ENCODE peak calls at places on chromosomes 7 and 10, in six cellular contexts. One of them, this sample, is unnamed.

GRCh38 chr10:3692331-3692860 is 92.6 kb downstream of the KLF6 start:
- DNase-seq in AG09309: no peak
- DNase-seq in NCI-H524: no peak
- DNase-seq in stimulated activated CD4-positive, alpha-beta T cell treated with anti-CD3 and anti-CD28 coated beads, Interleukin-1b, Interleukin-23, amount 100 ng/mL, for 1 hour: no peak
- DNase-seq in AG20443: no peak
- DNase-seq in NCI-H1436 treated with DMSO at 0.1 percent for 48 hours: no peak
- DNase-seq in this sample: no peak

GRCh38 chr10:118106426-118106825 is 59.7 kb upstream of the RAB11FIP2 start:
- DNase-seq in AG09309: no peak
- DNase-seq in NCI-H524: no peak
- DNase-seq in stimulated activated CD4-positive, alpha-beta T cell treated with anti-CD3 and anti-CD28 coated beads, Interleukin-1b, Interleukin-23, amount 100 ng/mL, for 1 hour: no peak
- DNase-seq in AG20443: peak
- DNase-seq in NCI-H1436 treated with DMSO at 0.1 percent for 48 hours: no peak
- DNase-seq in this sample: no peak

GRCh38 chr10:97532935-97533671 is 34.4 kb downstream of the UBTD1 start:
- DNase-seq in AG09309: no peak
- DNase-seq in NCI-H524: no peak
- DNase-seq in stimulated activated CD4-positive, alpha-beta T cell treated with anti-CD3 and anti-CD28 coated beads, Interleukin-1b, Interleukin-23, amount 100 ng/mL, for 1 hour: no peak
- DNase-seq in AG20443: no peak
- DNase-seq in NCI-H1436 treated with DMSO at 0.1 percent for 48 hours: no peak
- DNase-seq in this sample: no peak

GRCh38 chr7:24912874-24913514 is 67.0 kb downstream of the OSBPL3 start:
- DNase-seq in AG09309: no peak
- DNase-seq in NCI-H524: no peak
- DNase-seq in stimulated activated CD4-positive, alpha-beta T cell treated with anti-CD3 and anti-CD28 coated beads, Interleukin-1b, Interleukin-23, amount 100 ng/mL, for 1 hour: no peak
- DNase-seq in AG20443: no peak
- DNase-seq in NCI-H1436 treated with DMSO at 0.1 percent for 48 hours: no peak
- DNase-seq in this sample: no peak

GRCh38 chr7:73528204-73528603 is 6.1 kb upstream of the BAZ1B start:
- DNase-seq in AG09309: no peak
- DNase-seq in NCI-H524: no peak
- DNase-seq in stimulated activated CD4-positive, alpha-beta T cell treated with anti-CD3 and anti-CD28 coated beads, Interleukin-1b, Interleukin-23, amount 100 ng/mL, for 1 hour: no peak
- DNase-seq in AG20443: no peak
- DNase-seq in NCI-H1436 treated with DMSO at 0.1 percent for 48 hours: no peak
- DNase-seq in this sample: no peak

GRCh38 chr10:70499829-70500167 is 21.2 kb downstream of the PALD1 start:
- DNase-seq in AG09309: no peak
- DNase-seq in NCI-H524: no peak
- DNase-seq in stimulated activated CD4-positive, alpha-beta T cell treated with anti-CD3 and anti-CD28 coated beads, Interleukin-1b, Interleukin-23, amount 100 ng/mL, for 1 hour: no peak
- DNase-seq in AG20443: no peak
- DNase-seq in NCI-H1436 treated with DMSO at 0.1 percent for 48 hours: no peak
- DNase-seq in this sample: no peak

GRCh38 chr10:103833731-103834365 is 21.5 kb downstream of the SH3PXD2A start:
- DNase-seq in AG09309: no peak
- DNase-seq in NCI-H524: no peak
- DNase-seq in stimulated activated CD4-positive, alpha-beta T cell treated with anti-CD3 and anti-CD28 coated beads, Interleukin-1b, Interleukin-23, amount 100 ng/mL, for 1 hour: no peak
- DNase-seq in AG20443: no peak
- DNase-seq in NCI-H1436 treated with DMSO at 0.1 percent for 48 hours: no peak
- DNase-seq in this sample: no peak

GRCh38 chr10:44293842-44294241 is 91.1 kb downstream of the CXCL12 start:
- DNase-seq in AG09309: peak
- DNase-seq in NCI-H524: no peak
- DNase-seq in stimulated activated CD4-positive, alpha-beta T cell treated with anti-CD3 and anti-CD28 coated beads, Interleukin-1b, Interleukin-23, amount 100 ng/mL, for 1 hour: no peak
- DNase-seq in AG20443: peak
- DNase-seq in NCI-H1436 treated with DMSO at 0.1 percent for 48 hours: no peak
- DNase-seq in this sample: no peak

GRCh38 chr10:132421377-132422168 is 24.6 kb downstream of the PWWP2B start:
- DNase-seq in AG09309: no peak
- DNase-seq in NCI-H524: no peak
- DNase-seq in stimulated activated CD4-positive, alpha-beta T cell treated with anti-CD3 and anti-CD28 coated beads, Interleukin-1b, Interleukin-23, amount 100 ng/mL, for 1 hour: no peak
- DNase-seq in AG20443: peak
- DNase-seq in NCI-H1436 treated with DMSO at 0.1 percent for 48 hours: no peak
- DNase-seq in this sample: no peak

GRCh38 chr7:134707663-134708383 is 61.2 kb downstream of the BPGM start:
- DNase-seq in AG09309: no peak
- DNase-seq in NCI-H524: no peak
- DNase-seq in stimulated activated CD4-positive, alpha-beta T cell treated with anti-CD3 and anti-CD28 coated beads, Interleukin-1b, Interleukin-23, amount 100 ng/mL, for 1 hour: no peak
- DNase-seq in AG20443: no peak
- DNase-seq in NCI-H1436 treated with DMSO at 0.1 percent for 48 hours: no peak
- DNase-seq in this sample: no peak

GRCh38 chr10:58115218-58116050 is 152.3 kb downstream of the IPMK start:
- DNase-seq in AG09309: no peak
- DNase-seq in NCI-H524: no peak
- DNase-seq in stimulated activated CD4-positive, alpha-beta T cell treated with anti-CD3 and anti-CD28 coated beads, Interleukin-1b, Interleukin-23, amount 100 ng/mL, for 1 hour: no peak
- DNase-seq in AG20443: no peak
- DNase-seq in NCI-H1436 treated with DMSO at 0.1 percent for 48 hours: no peak
- DNase-seq in this sample: no peak

GRCh38 chr7:139675127-139676110 is 102.4 kb downstream of the HIPK2 start:
- DNase-seq in AG09309: no peak
- DNase-seq in NCI-H524: no peak
- DNase-seq in stimulated activated CD4-positive, alpha-beta T cell treated with anti-CD3 and anti-CD28 coated beads, Interleukin-1b, Interleukin-23, amount 100 ng/mL, for 1 hour: no peak
- DNase-seq in AG20443: peak
- DNase-seq in NCI-H1436 treated with DMSO at 0.1 percent for 48 hours: no peak
- DNase-seq in this sample: no peak

GRCh38 chr7:112204776-112205347 is 1.3 kb downstream of the DOCK4 start:
- DNase-seq in AG09309: no peak
- DNase-seq in NCI-H524: no peak
- DNase-seq in stimulated activated CD4-positive, alpha-beta T cell treated with anti-CD3 and anti-CD28 coated beads, Interleukin-1b, Interleukin-23, amount 100 ng/mL, for 1 hour: no peak
- DNase-seq in AG20443: no peak
- DNase-seq in NCI-H1436 treated with DMSO at 0.1 percent for 48 hours: no peak
- DNase-seq in this sample: no peak

GRCh38 chr7:1713502-1714484 is 43.7 kb downstream of the ELFN1 start:
- DNase-seq in AG09309: no peak
- DNase-seq in NCI-H524: peak
- DNase-seq in stimulated activated CD4-positive, alpha-beta T cell treated with anti-CD3 and anti-CD28 coated beads, Interleukin-1b, Interleukin-23, amount 100 ng/mL, for 1 hour: no peak
- DNase-seq in AG20443: no peak
- DNase-seq in NCI-H1436 treated with DMSO at 0.1 percent for 48 hours: no peak
- DNase-seq in this sample: no peak

GRCh38 chr7:71414490-71414889 is 282.5 kb downstream of the GALNT17 start:
- DNase-seq in AG09309: no peak
- DNase-seq in NCI-H524: no peak
- DNase-seq in stimulated activated CD4-positive, alpha-beta T cell treated with anti-CD3 and anti-CD28 coated beads, Interleukin-1b, Interleukin-23, amount 100 ng/mL, for 1 hour: no peak
- DNase-seq in AG20443: no peak
- DNase-seq in NCI-H1436 treated with DMSO at 0.1 percent for 48 hours: no peak
- DNase-seq in this sample: no peak

GRCh38 chr7:69937097-69937496 is 338.8 kb downstream of the AUTS2 start:
- DNase-seq in AG09309: no peak
- DNase-seq in NCI-H524: peak
- DNase-seq in stimulated activated CD4-positive, alpha-beta T cell treated with anti-CD3 and anti-CD28 coated beads, Interleukin-1b, Interleukin-23, amount 100 ng/mL, for 1 hour: no peak
- DNase-seq in AG20443: no peak
- DNase-seq in NCI-H1436 treated with DMSO at 0.1 percent for 48 hours: no peak
- DNase-seq in this sample: no peak

GRCh38 chr7:111096997-111097396 is 6.1 kb downstream of the LRRN3 start:
- DNase-seq in AG09309: no peak
- DNase-seq in NCI-H524: no peak
- DNase-seq in stimulated activated CD4-positive, alpha-beta T cell treated with anti-CD3 and anti-CD28 coated beads, Interleukin-1b, Interleukin-23, amount 100 ng/mL, for 1 hour: no peak
- DNase-seq in AG20443: no peak
- DNase-seq in NCI-H1436 treated with DMSO at 0.1 percent for 48 hours: no peak
- DNase-seq in this sample: no peak

GRCh38 chr7:155804897-155805825 is 7.1 kb downstream of the SHH start:
- DNase-seq in AG09309: no peak
- DNase-seq in NCI-H524: peak
- DNase-seq in stimulated activated CD4-positive, alpha-beta T cell treated with anti-CD3 and anti-CD28 coated beads, Interleukin-1b, Interleukin-23, amount 100 ng/mL, for 1 hour: peak
- DNase-seq in AG20443: peak
- DNase-seq in NCI-H1436 treated with DMSO at 0.1 percent for 48 hours: no peak
- DNase-seq in this sample: no peak

GRCh38 chr7:53800746-53801145 is 741.4 kb upstream of the VSTM2A start:
- DNase-seq in AG09309: no peak
- DNase-seq in NCI-H524: no peak
- DNase-seq in stimulated activated CD4-positive, alpha-beta T cell treated with anti-CD3 and anti-CD28 coated beads, Interleukin-1b, Interleukin-23, amount 100 ng/mL, for 1 hour: no peak
- DNase-seq in AG20443: no peak
- DNase-seq in NCI-H1436 treated with DMSO at 0.1 percent for 48 hours: no peak
- DNase-seq in this sample: no peak

GRCh38 chr7:2982831-2983230 is 60.8 kb downstream of the CARD11 start:
- DNase-seq in AG09309: no peak
- DNase-seq in NCI-H524: no peak
- DNase-seq in stimulated activated CD4-positive, alpha-beta T cell treated with anti-CD3 and anti-CD28 coated beads, Interleukin-1b, Interleukin-23, amount 100 ng/mL, for 1 hour: peak
- DNase-seq in AG20443: peak
- DNase-seq in NCI-H1436 treated with DMSO at 0.1 percent for 48 hours: no peak
- DNase-seq in this sample: no peak

GRCh38 chr7:42359946-42360345 is 122.9 kb upstream of the GLI3 start:
- DNase-seq in AG09309: peak
- DNase-seq in NCI-H524: no peak
- DNase-seq in stimulated activated CD4-positive, alpha-beta T cell treated with anti-CD3 and anti-CD28 coated beads, Interleukin-1b, Interleukin-23, amount 100 ng/mL, for 1 hour: no peak
- DNase-seq in AG20443: no peak
- DNase-seq in NCI-H1436 treated with DMSO at 0.1 percent for 48 hours: no peak
- DNase-seq in this sample: no peak

GRCh38 chr7:130966246-130967009 is 232.4 kb upstream of the KLF14 start:
- DNase-seq in AG09309: no peak
- DNase-seq in NCI-H524: no peak
- DNase-seq in stimulated activated CD4-positive, alpha-beta T cell treated with anti-CD3 and anti-CD28 coated beads, Interleukin-1b, Interleukin-23, amount 100 ng/mL, for 1 hour: no peak
- DNase-seq in AG20443: peak
- DNase-seq in NCI-H1436 treated with DMSO at 0.1 percent for 48 hours: no peak
- DNase-seq in this sample: no peak

GRCh38 chr10:119502618-119503155 is 39.8 kb downstream of the RGS10 start:
- DNase-seq in AG09309: no peak
- DNase-seq in NCI-H524: no peak
- DNase-seq in stimulated activated CD4-positive, alpha-beta T cell treated with anti-CD3 and anti-CD28 coated beads, Interleukin-1b, Interleukin-23, amount 100 ng/mL, for 1 hour: no peak
- DNase-seq in AG20443: no peak
- DNase-seq in NCI-H1436 treated with DMSO at 0.1 percent for 48 hours: no peak
- DNase-seq in this sample: no peak

GRCh38 chr7:45187089-45187945 is 29.7 kb downstream of the RAMP3 start:
- DNase-seq in AG09309: no peak
- DNase-seq in NCI-H524: no peak
- DNase-seq in stimulated activated CD4-positive, alpha-beta T cell treated with anti-CD3 and anti-CD28 coated beads, Interleukin-1b, Interleukin-23, amount 100 ng/mL, for 1 hour: no peak
- DNase-seq in AG20443: peak
- DNase-seq in NCI-H1436 treated with DMSO at 0.1 percent for 48 hours: no peak
- DNase-seq in this sample: no peak

GRCh38 chr7:148979827-148980226 is 48.5 kb downstream of the PDIA4 start:
- DNase-seq in AG09309: no peak
- DNase-seq in NCI-H524: no peak
- DNase-seq in stimulated activated CD4-positive, alpha-beta T cell treated with anti-CD3 and anti-CD28 coated beads, Interleukin-1b, Interleukin-23, amount 100 ng/mL, for 1 hour: no peak
- DNase-seq in AG20443: no peak
- DNase-seq in NCI-H1436 treated with DMSO at 0.1 percent for 48 hours: no peak
- DNase-seq in this sample: no peak

GRCh38 chr7:106070201-106070551 is 41.9 kb downstream of the SYPL1 start:
- DNase-seq in AG09309: no peak
- DNase-seq in NCI-H524: no peak
- DNase-seq in stimulated activated CD4-positive, alpha-beta T cell treated with anti-CD3 and anti-CD28 coated beads, Interleukin-1b, Interleukin-23, amount 100 ng/mL, for 1 hour: no peak
- DNase-seq in AG20443: no peak
- DNase-seq in NCI-H1436 treated with DMSO at 0.1 percent for 48 hours: no peak
- DNase-seq in this sample: no peak

GRCh38 chr7:219581-220150 is 27.3 kb downstream of the FAM20C start:
- DNase-seq in AG09309: no peak
- DNase-seq in NCI-H524: no peak
- DNase-seq in stimulated activated CD4-positive, alpha-beta T cell treated with anti-CD3 and anti-CD28 coated beads, Interleukin-1b, Interleukin-23, amount 100 ng/mL, for 1 hour: no peak
- DNase-seq in AG20443: no peak
- DNase-seq in NCI-H1436 treated with DMSO at 0.1 percent for 48 hours: no peak
- DNase-seq in this sample: no peak

GRCh38 chr10:106795619-106796018 is 368.9 kb downstream of the SORCS1 start:
- DNase-seq in AG09309: no peak
- DNase-seq in NCI-H524: no peak
- DNase-seq in stimulated activated CD4-positive, alpha-beta T cell treated with anti-CD3 and anti-CD28 coated beads, Interleukin-1b, Interleukin-23, amount 100 ng/mL, for 1 hour: no peak
- DNase-seq in AG20443: no peak
- DNase-seq in NCI-H1436 treated with DMSO at 0.1 percent for 48 hours: no peak
- DNase-seq in this sample: no peak

GRCh38 chr10:75612904-75613684 is 181.7 kb downstream of the LRMDA start:
- DNase-seq in AG09309: no peak
- DNase-seq in NCI-H524: no peak
- DNase-seq in stimulated activated CD4-positive, alpha-beta T cell treated with anti-CD3 and anti-CD28 coated beads, Interleukin-1b, Interleukin-23, amount 100 ng/mL, for 1 hour: no peak
- DNase-seq in AG20443: peak
- DNase-seq in NCI-H1436 treated with DMSO at 0.1 percent for 48 hours: no peak
- DNase-seq in this sample: no peak

GRCh38 chr10:77631241-77631640 is 6.4 kb downstream of the KCNMA1 start:
- DNase-seq in AG09309: no peak
- DNase-seq in NCI-H524: no peak
- DNase-seq in stimulated activated CD4-positive, alpha-beta T cell treated with anti-CD3 and anti-CD28 coated beads, Interleukin-1b, Interleukin-23, amount 100 ng/mL, for 1 hour: no peak
- DNase-seq in AG20443: no peak
- DNase-seq in NCI-H1436 treated with DMSO at 0.1 percent for 48 hours: no peak
- DNase-seq in this sample: no peak

GRCh38 chr7:149624006-149624405 is 126.4 kb upstream of the ZNF746 start:
- DNase-seq in AG09309: no peak
- DNase-seq in NCI-H524: no peak
- DNase-seq in stimulated activated CD4-positive, alpha-beta T cell treated with anti-CD3 and anti-CD28 coated beads, Interleukin-1b, Interleukin-23, amount 100 ng/mL, for 1 hour: peak
- DNase-seq in AG20443: peak
- DNase-seq in NCI-H1436 treated with DMSO at 0.1 percent for 48 hours: no peak
- DNase-seq in this sample: no peak

GRCh38 chr7:79282882-79283602 is 170.4 kb downstream of the MAGI2 start:
- DNase-seq in AG09309: peak
- DNase-seq in NCI-H524: peak
- DNase-seq in stimulated activated CD4-positive, alpha-beta T cell treated with anti-CD3 and anti-CD28 coated beads, Interleukin-1b, Interleukin-23, amount 100 ng/mL, for 1 hour: no peak
- DNase-seq in AG20443: peak
- DNase-seq in NCI-H1436 treated with DMSO at 0.1 percent for 48 hours: no peak
- DNase-seq in this sample: no peak

GRCh38 chr10:103884681-103885139 is 29.3 kb upstream of the SH3PXD2A start:
- DNase-seq in AG09309: no peak
- DNase-seq in NCI-H524: no peak
- DNase-seq in stimulated activated CD4-positive, alpha-beta T cell treated with anti-CD3 and anti-CD28 coated beads, Interleukin-1b, Interleukin-23, amount 100 ng/mL, for 1 hour: no peak
- DNase-seq in AG20443: peak
- DNase-seq in NCI-H1436 treated with DMSO at 0.1 percent for 48 hours: no peak
- DNase-seq in this sample: no peak

GRCh38 chr10:12656518-12657142 is 307.3 kb downstream of the CAMK1D start:
- DNase-seq in AG09309: peak
- DNase-seq in NCI-H524: no peak
- DNase-seq in stimulated activated CD4-positive, alpha-beta T cell treated with anti-CD3 and anti-CD28 coated beads, Interleukin-1b, Interleukin-23, amount 100 ng/mL, for 1 hour: no peak
- DNase-seq in AG20443: peak
- DNase-seq in NCI-H1436 treated with DMSO at 0.1 percent for 48 hours: peak
- DNase-seq in this sample: no peak

This sample was measured in omental fat pad.